ENCODE peak calls at places on chromosomes 6 and 20, in seven cellular contexts. N is GM23248, H is GM12878, F is endothelial cell of umbilical vein, Y is HCT116, K is neural progenitor cell, A is fibroblast of lung. Q is an unnamed sample.

GRCh38 chr6:133609404-133610270 is 279.3 kb upstream of the TCF21 start:
- DNase-seq in K (no peak), A (peak), F (peak), Y (peak), N (peak), H (no peak), Q (no peak)

GRCh38 chr6:74991573-74992332 is 214.1 kb downstream of the COL12A1 start:
- DNase-seq in Y (no peak), H (no peak), A (peak), N (peak), F (peak), K (peak), Q (no peak)

GRCh38 chr6:106757267-106757666 is 127.9 kb downstream of the QRSL1 start:
- DNase-seq in K (no peak), H (no peak), N (no peak), F (no peak), Y (no peak), A (no peak), Q (no peak)

GRCh38 chr6:47116616-47117015 is 74.5 kb upstream of the ADGRF1 start:
- DNase-seq in K (no peak), F (no peak), Y (no peak), N (no peak), A (no peak), H (no peak), Q (no peak)

GRCh38 chr20:38167851-38168760 is 3.0 kb upstream of the TGM2 start:
- DNase-seq in N (peak), H (no peak), Y (no peak), F (peak), K (peak), A (peak), Q (no peak)

GRCh38 chr20:52268184-52268583 is 76.6 kb upstream of the ZFP64 start:
- DNase-seq in K (no peak), Y (no peak), F (no peak), N (peak), A (peak), H (no peak), Q (no peak)

GRCh38 chr6:6546318-6547110 is 42.0 kb upstream of the LY86 start:
- DNase-seq in A (peak), H (no peak), F (no peak), Y (no peak), N (no peak), K (peak), Q (no peak)

GRCh38 chr6:155765275-155766194 is 309.9 kb upstream of the NOX3 start:
- DNase-seq in N (peak), A (peak), K (no peak), H (no peak), Y (no peak), F (peak), Q (no peak)

GRCh38 chr20:61355096-61355495 is 103.0 kb downstream of the CDH4 start:
- DNase-seq in K (no peak), F (no peak), N (no peak), Y (no peak), A (peak), H (no peak), Q (no peak)

GRCh38 chr6:10720229-10720959 is 2.5 kb upstream of the TMEM14C start:
- DNase-seq in K (no peak), Y (no peak), F (peak), A (peak), H (no peak), N (peak), Q (no peak)

GRCh38 chr6:18327621-18328548 is 59.3 kb upstream of the RNF144B start:
- DNase-seq in K (peak), H (no peak), N (no peak), F (peak), Y (no peak), A (no peak), Q (no peak)

GRCh38 chr6:20661721-20662120 is 127.5 kb downstream of the CDKAL1 start:
- DNase-seq in H (no peak), Y (no peak), K (no peak), F (peak), A (peak), N (peak), Q (no peak)
- TF ChIP-seq EZH2 in H (no peak), Y (no peak), K (no peak), F (no peak), A (no peak), N (no peak), Q (no peak)

DNA sequence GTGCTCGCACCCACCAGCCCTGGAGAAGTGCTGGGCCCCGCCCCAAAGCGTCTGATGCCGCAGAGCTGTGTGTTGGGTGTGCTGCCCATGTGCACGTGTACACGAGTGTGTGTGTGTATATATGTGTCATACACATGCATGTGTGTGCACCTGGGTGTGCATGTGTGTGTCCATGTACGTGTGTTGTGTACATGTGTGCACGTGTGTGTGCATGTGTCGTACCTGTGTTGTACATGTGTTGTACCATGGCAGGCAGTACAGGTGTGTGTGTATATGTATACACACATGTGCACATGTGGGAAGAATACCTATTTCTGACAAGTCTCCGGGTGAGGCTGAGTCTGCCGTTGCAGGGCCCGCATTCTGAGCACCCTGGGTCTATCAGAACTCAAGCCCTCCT is 6.2 kb upstream of the MRGBP start:
- DNase-seq in K (no peak), H (no peak), A (no peak), N (no peak), Y (no peak), F (no peak), Q (no peak)
- H3K9ac ChIP-seq in K (no peak), H (no peak), A (no peak), N (no peak), Y (no peak), F (no peak), Q (no peak)

GRCh38 chr6:108117427-108118358 is 43.2 kb upstream of the OSTM1 start:
- DNase-seq in K (peak), H (no peak), N (peak), Y (no peak), F (peak), A (peak), Q (no peak)

GRCh38 chr6:108120311-108120710 is 45.5 kb upstream of the NR2E1 start:
- DNase-seq in A (peak), K (peak), H (no peak), F (no peak), Y (no peak), N (no peak), Q (no peak)

GRCh38 chr6:108118359-108118724 is 43.8 kb upstream of the OSTM1 start:
- DNase-seq in N (no peak), H (no peak), F (no peak), K (peak), A (no peak), Y (no peak), Q (no peak)

GRCh38 chr6:108118791-108119211 is 44.3 kb upstream of the OSTM1 start:
- DNase-seq in N (peak), K (peak), A (no peak), H (no peak), F (peak), Y (no peak), Q (no peak)

GRCh38 chr6:108119212-108120141 is 44.9 kb upstream of the OSTM1 start:
- DNase-seq in F (no peak), A (no peak), K (peak), H (no peak), N (no peak), Y (no peak), Q (no peak)
- TF ChIP-seq EZH2 in F (peak), A (peak), K (peak), H (no peak), N (peak), Y (no peak), Q (no peak)

GRCh38 chr6:129502261-129502660 is 207.7 kb downstream of the ARHGAP18 start:
- DNase-seq in K (no peak), H (no peak), A (peak), Y (no peak), F (no peak), N (no peak), Q (no peak)
- H3K9ac ChIP-seq in K (no peak), H (no peak), A (no peak), Y (peak), F (no peak), N (no peak), Q (no peak)

GRCh38 chr20:21514553-21515251 is 838 bp upstream of the NKX2-2 start:
- DNase-seq in H (no peak), N (no peak), K (peak), F (no peak), A (no peak), Y (no peak), Q (no peak)
- TF ChIP-seq EZH2 in H (no peak), N (peak), K (no peak), F (peak), A (peak), Y (no peak), Q (no peak)

GRCh38 chr6:43509142-43509983 is 783 bp downstream of the LRRC73 start:
- DNase-seq in H (no peak), A (no peak), K (peak), N (peak), Y (no peak), F (no peak), Q (no peak)
- H3K9ac ChIP-seq in H (no peak), A (no peak), K (no peak), N (peak), Y (peak), F (no peak), Q (no peak)